ENCODE peak calls at places on chromosomes 16 and 17, in six cellular contexts. J is kidney epithelial cell, O is RWPE1, Z is esophagus muscularis mucosa, I is mammary epithelial cell, X is Calu3. D is an unnamed sample.

GRCh38 chr17:83185023-83186002 is 105.9 kb downstream of the METRNL start:
- DNase-seq in J (no peak), O (no peak), Z (no peak), I (no peak), X (no peak), D (peak; percentile 73)

GRCh38 chr16:18943414-18943813 is 17.2 kb upstream of the SMG1 start:
- DNase-seq in J (no peak), O (no peak), Z (no peak), I (no peak), X (no peak), D (no peak)

GRCh38 chr17:41523787-41524186 is 4.3 kb downstream of the KRT19 start:
- DNase-seq in J (no peak), O (no peak), Z (no peak), I (no peak), X (peak; percentile 70), D (no peak)

GRCh38 chr17:8108972-8109668 is 9.2 kb downstream of the ALOXE3 start:
- DNase-seq in J (no peak), O (no peak), Z (no peak), I (no peak), X (no peak), D (no peak)

GRCh38 chr17:67055811-67056745 is 11.7 kb downstream of the CACNG1 start:
- DNase-seq in J (no peak), O (no peak), Z (peak; percentile 87), I (no peak), X (no peak), D (peak; percentile 79)

GRCh38 chr17:43720311-43721060 is 38.1 kb downstream of the SOST start:
- DNase-seq in J (no peak), O (peak; percentile 64), Z (peak; percentile 95), I (peak; percentile 51), X (peak; percentile 87), D (peak; percentile 87)

GRCh38 chr17:30436729-30437128 is 40.5 kb upstream of the GOSR1 start:
- DNase-seq in J (no peak), O (no peak), Z (no peak), I (no peak), X (no peak), D (no peak)

GRCh38 chr17:9192010-9192409 is 170.7 kb downstream of the NTN1 start:
- DNase-seq in J (no peak), O (no peak), Z (no peak), I (no peak), X (no peak), D (no peak)

GRCh38 chr17:74005790-74006189 is 197.7 kb upstream of the RPL38 start:
- DNase-seq in J (no peak), O (no peak), Z (no peak), I (no peak), X (no peak), D (no peak)

GRCh38 chr16:19874816-19875546 is 9.7 kb downstream of the GPRC5B start:
- DNase-seq in J (no peak), O (no peak), Z (no peak), I (no peak), X (no peak), D (no peak)

GRCh38 chr17:45672301-45672700 is 111.8 kb upstream of the CRHR1 start:
- DNase-seq in J (no peak), O (no peak), Z (no peak), I (no peak), X (no peak), D (no peak)

GRCh38 chr17:77375917-77376651 is 235.3 kb downstream of the SEC14L1 start:
- DNase-seq in J (no peak), O (no peak), Z (no peak), I (peak; percentile 59), X (no peak), D (no peak)

GRCh38 chr16:84434800-84435199 is 66.5 kb downstream of the ATP2C2 start:
- DNase-seq in J (no peak), O (no peak), Z (no peak), I (no peak), X (no peak), D (no peak)

GRCh38 chr17:30831257-30831656 is 509 bp upstream of the ATAD5 start:
- DNase-seq in J (no peak), O (no peak), Z (no peak), I (no peak), X (no peak), D (no peak)

GRCh38 chr17:75459590-75460267 is 3.3 kb downstream of the TMEM94 start:
- DNase-seq in J (no peak), O (no peak), Z (no peak), I (no peak), X (no peak), D (no peak)

GRCh38 chr16:88473666-88474534 is 20.8 kb downstream of the ZFPM1 start:
- DNase-seq in J (no peak), O (no peak), Z (no peak), I (no peak), X (peak; percentile 63), D (no peak)

GRCh38 chr17:65243838-65244237 is 106.7 kb downstream of the RGS9 start:
- DNase-seq in J (no peak), O (peak; percentile 32), Z (no peak), I (peak; percentile 33), X (peak; percentile 34), D (no peak)

GRCh38 chr16:49464093-49464492 is 90.5 kb downstream of the C16orf78 start:
- DNase-seq in J (no peak), O (no peak), Z (no peak), I (no peak), X (no peak), D (no peak)

GRCh38 chr16:8453359-8453758 is 137.0 kb downstream of the TMEM114 start:
- DNase-seq in J (no peak), O (no peak), Z (no peak), I (no peak), X (no peak), D (no peak)

GRCh38 chr17:41792835-41793748 is 6.6 kb upstream of the JUP start:
- DNase-seq in J (no peak), O (peak; percentile 56), Z (no peak), I (peak; percentile 97), X (peak; percentile 97), D (no peak)

GRCh38 chr16:61831351-61831933 is 204.8 kb downstream of the CDH8 start:
- DNase-seq in J (no peak), O (no peak), Z (no peak), I (no peak), X (no peak), D (no peak)

GRCh38 chr17:47967607-47968252 is 3.2 kb upstream of the CDK5RAP3 start:
- DNase-seq in J (no peak), O (peak; percentile 83), Z (no peak), I (peak; percentile 89), X (no peak), D (no peak)

GRCh38 chr16:49369638-49370219 is 3.9 kb upstream of the C16orf78 start:
- DNase-seq in J (no peak), O (no peak), Z (peak; percentile 85), I (no peak), X (no peak), D (no peak)

GRCh38 chr16:48008011-48008410 is 147.8 kb downstream of the ABCC12 start:
- DNase-seq in J (no peak), O (no peak), Z (peak; percentile 50), I (no peak), X (no peak), D (peak; percentile 57)

GRCh38 chr16:82368041-82368440 is 198.0 kb upstream of the MPHOSPH6 start:
- DNase-seq in J (no peak), O (peak; percentile 12), Z (peak; percentile 70), I (peak; percentile 12), X (peak; percentile 24), D (no peak)
- TF ChIP-seq CTCF in J (peak; percentile 29), O (peak; percentile 10), Z (no peak), I (peak; percentile 43), X (no peak), D (peak; percentile 28)

GRCh38 chr16:67919618-67920210 is 11.9 kb downstream of the CTRL start:
- DNase-seq in J (no peak), O (no peak), Z (no peak), I (no peak), X (no peak), D (no peak)
- TF ChIP-seq CTCF in J (no peak), O (no peak), Z (no peak), I (no peak), X (no peak), D (no peak)

GRCh38 chr17:80650751-80651173 is 106.1 kb downstream of the RPTOR start:
- DNase-seq in J (no peak), O (no peak), Z (no peak), I (no peak), X (no peak), D (no peak)

GRCh38 chr17:80652751-80653330 is 108.2 kb downstream of the RPTOR start:
- DNase-seq in J (no peak), O (no peak), Z (no peak), I (peak; percentile 12), X (no peak), D (no peak)

GRCh38 chr17:80649200-80649644 is 104.6 kb downstream of the RPTOR start:
- DNase-seq in J (no peak), O (no peak), Z (no peak), I (peak; percentile 42), X (no peak), D (no peak)

GRCh38 chr17:80649672-80650338 is 105.2 kb downstream of the RPTOR start:
- DNase-seq in J (peak; percentile 42), O (peak; percentile 62), Z (no peak), I (peak; percentile 74), X (peak; percentile 42), D (no peak)

DNA sequence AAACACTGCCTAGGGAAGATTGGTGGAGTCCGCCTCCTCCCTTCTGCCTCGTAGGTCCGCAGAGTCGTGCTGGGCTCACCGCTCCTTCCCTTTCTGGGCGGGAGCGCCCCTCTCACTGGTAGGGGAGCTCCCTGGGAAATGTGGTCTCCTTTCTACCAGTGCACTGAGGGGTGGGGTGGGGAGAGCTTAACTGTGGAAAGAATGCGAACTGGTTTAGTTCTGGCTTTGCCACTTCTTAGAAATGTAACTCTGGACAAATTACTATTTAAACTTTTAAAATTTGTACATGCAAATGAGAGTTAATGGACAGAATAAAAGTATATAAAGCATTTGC is 105.7 kb downstream of the RPTOR start:
- DNase-seq in J (no peak), O (no peak), Z (no peak), I (no peak), X (no peak), D (no peak)
- TF ChIP-seq CTCF in J (no peak), O (no peak), Z (no peak), I (no peak), X (no peak), D (no peak)

DNA sequence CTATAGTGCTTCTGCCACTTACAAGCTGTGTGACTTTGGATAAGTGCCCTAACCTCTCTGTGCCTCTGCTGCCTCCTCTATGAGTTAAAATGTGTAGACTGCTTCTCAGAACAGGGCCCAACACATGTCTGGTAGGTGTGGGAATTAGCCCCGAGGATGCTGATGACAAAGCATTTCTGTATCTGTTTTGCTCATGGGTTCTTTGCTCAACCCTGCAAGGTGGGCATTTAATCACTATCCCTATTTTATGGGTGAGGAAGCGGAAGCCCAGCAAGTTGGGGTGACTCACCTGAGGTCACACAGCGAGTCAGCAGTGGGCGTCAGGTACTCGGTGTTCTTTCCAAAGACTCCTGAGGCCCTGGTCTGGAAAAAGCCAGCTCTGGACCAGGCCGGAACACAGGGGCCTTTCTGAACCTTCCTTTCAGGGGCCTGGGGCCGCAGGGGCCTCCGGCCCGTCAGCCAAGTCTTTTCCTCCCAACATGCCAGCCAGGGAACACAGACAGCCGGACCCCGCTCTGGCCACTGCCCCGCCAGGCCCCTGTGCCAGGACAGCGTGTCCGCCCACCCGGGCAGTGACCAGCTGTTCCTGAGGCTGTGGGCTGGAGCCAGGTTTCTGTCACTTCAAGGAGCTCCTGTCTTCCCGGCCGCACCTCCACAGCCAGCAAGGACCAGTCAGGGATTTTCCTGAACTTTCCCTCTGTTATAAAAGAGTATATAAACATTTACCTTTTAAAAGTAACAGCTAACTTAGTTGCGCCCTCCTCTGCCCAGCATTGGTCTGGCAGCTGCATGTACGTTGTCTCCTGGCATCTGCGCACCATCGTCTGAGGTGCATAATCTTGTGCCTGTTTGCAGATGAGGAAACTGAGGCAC is 62.5 kb downstream of the SREBF1 start:
- DNase-seq in J (no peak), O (peak; percentile 78), Z (peak; percentile 95), I (peak; percentile 97), X (no peak), D (no peak)
- TF ChIP-seq CTCF in J (peak; percentile 42), O (peak; percentile 40), Z (peak; percentile 82), I (peak; percentile 67), X (no peak), D (peak; percentile 37)

D was measured in osteocyte.